ENCODE peak calls at places on chromosomes 7 and 10, in five cellular contexts. Q is dorsolateral prefrontal cortex; T is NCI-H1436; K is GM04504; Y is activated CD4-positive, alpha-beta T cell treated with anti-CD3 and anti-CD28 coated beads, Interleukin-2, amount 50 U/mL, for 1 hour. J is an unnamed sample.

GRCh38 chr10:47299989-47300931 is at the start of gene GDF10:
- DNase-seq in T (no peak), K (no peak), Y (no peak), Q (no peak), J (peak; percentile 75)

GRCh38 chr10:44293842-44294241 is 91.1 kb downstream of the CXCL12 start:
- DNase-seq in Y (no peak), K (no peak), Q (no peak), T (no peak), J (no peak)

GRCh38 chr7:145633513-145633912 is 483.1 kb upstream of the CNTNAP2 start:
- DNase-seq in Q (no peak), K (no peak), T (no peak), Y (no peak), J (no peak)

GRCh38 chr7:82017334-82017943 is 247.6 kb upstream of the HGF start:
- DNase-seq in Y (no peak), K (no peak), T (peak; percentile 1), Q (no peak), J (no peak)

GRCh38 chr7:121872831-121873764 is at the start of gene PTPRZ1:
- DNase-seq in Y (no peak), K (no peak), Q (peak; percentile 24), T (peak; percentile 49), J (peak; percentile 88)

GRCh38 chr10:118210276-118210675 is 131.8 kb downstream of the FAM204A start:
- DNase-seq in T (no peak), Q (no peak), K (no peak), Y (no peak), J (no peak)

GRCh38 chr7:78576196-78576595 is 777.6 kb downstream of the PHTF2 start:
- DNase-seq in Y (no peak), T (no peak), Q (no peak), K (no peak), J (no peak)

GRCh38 chr10:110530131-110530831 is 32.6 kb downstream of the DUSP5 start:
- DNase-seq in Q (no peak), T (no peak), K (peak; percentile 46), Y (no peak), J (no peak)